ENCODE peak calls at places on chromosomes 7 and 10, in four cellular contexts. One of them, this sample, is unnamed.

GRCh38 chr7:82156938-82157337 is 286.6 kb downstream of the CACNA2D1 start:
- DNase-seq in activated CD4-positive, alpha-beta T cell treated with anti-CD3 and anti-CD28 coated beads, Interleukin-2, amount 50 U/mL, for 1 hour: no peak
- DNase-seq in iPS-NIHi11: no peak
- DNase-seq in astrocyte of the spinal cord: peak; percentile 5
- DNase-seq in this sample: no peak

GRCh38 chr10:50470798-50471582 is 152.8 kb downstream of the SGMS1 start:
- DNase-seq in astrocyte of the spinal cord: peak; percentile 62
- DNase-seq in iPS-NIHi11: no peak
- DNase-seq in activated CD4-positive, alpha-beta T cell treated with anti-CD3 and anti-CD28 coated beads, Interleukin-2, amount 50 U/mL, for 1 hour: no peak
- DNase-seq in this sample: no peak

GRCh38 chr7:151757274-151757673 is 119.6 kb downstream of the PRKAG2 start:
- DNase-seq in iPS-NIHi11: no peak
- DNase-seq in astrocyte of the spinal cord: peak; percentile 62
- DNase-seq in activated CD4-positive, alpha-beta T cell treated with anti-CD3 and anti-CD28 coated beads, Interleukin-2, amount 50 U/mL, for 1 hour: no peak
- DNase-seq in this sample: no peak

GRCh38 chr10:12981570-12981969 is 19.9 kb downstream of the CCDC3 start:
- DNase-seq in astrocyte of the spinal cord: peak; percentile 22
- DNase-seq in iPS-NIHi11: no peak
- DNase-seq in activated CD4-positive, alpha-beta T cell treated with anti-CD3 and anti-CD28 coated beads, Interleukin-2, amount 50 U/mL, for 1 hour: no peak
- DNase-seq in this sample: no peak

GRCh38 chr10:102299873-102300272 is 54.5 kb downstream of the GBF1 start:
- DNase-seq in astrocyte of the spinal cord: peak; percentile 76
- DNase-seq in iPS-NIHi11: no peak
- DNase-seq in activated CD4-positive, alpha-beta T cell treated with anti-CD3 and anti-CD28 coated beads, Interleukin-2, amount 50 U/mL, for 1 hour: no peak
- DNase-seq in this sample: no peak

GRCh38 chr7:131327049-131327625 is 539 bp upstream of the MKLN1 start:
- DNase-seq in astrocyte of the spinal cord: peak; percentile 71
- DNase-seq in activated CD4-positive, alpha-beta T cell treated with anti-CD3 and anti-CD28 coated beads, Interleukin-2, amount 50 U/mL, for 1 hour: no peak
- DNase-seq in iPS-NIHi11: peak; percentile 59
- DNase-seq in this sample: peak; percentile 57

GRCh38 chr10:14723052-14723689 is 51.5 kb downstream of the FAM107B start:
- DNase-seq in astrocyte of the spinal cord: no peak
- DNase-seq in iPS-NIHi11: no peak
- DNase-seq in activated CD4-positive, alpha-beta T cell treated with anti-CD3 and anti-CD28 coated beads, Interleukin-2, amount 50 U/mL, for 1 hour: peak; percentile 12
- DNase-seq in this sample: no peak

GRCh38 chr7:135774284-135774683 is 25.7 kb upstream of the FAM180A start:
- DNase-seq in iPS-NIHi11: peak; percentile 41
- DNase-seq in activated CD4-positive, alpha-beta T cell treated with anti-CD3 and anti-CD28 coated beads, Interleukin-2, amount 50 U/mL, for 1 hour: no peak
- DNase-seq in astrocyte of the spinal cord: peak; percentile 40
- DNase-seq in this sample: no peak

GRCh38 chr10:44574596-44575480 is 189.9 kb upstream of the CXCL12 start:
- DNase-seq in iPS-NIHi11: no peak
- DNase-seq in astrocyte of the spinal cord: no peak
- DNase-seq in activated CD4-positive, alpha-beta T cell treated with anti-CD3 and anti-CD28 coated beads, Interleukin-2, amount 50 U/mL, for 1 hour: no peak
- DNase-seq in this sample: no peak

GRCh38 chr7:93889261-93889660 is 1.3 kb downstream of the TFPI2 start:
- DNase-seq in astrocyte of the spinal cord: peak; percentile 80
- DNase-seq in activated CD4-positive, alpha-beta T cell treated with anti-CD3 and anti-CD28 coated beads, Interleukin-2, amount 50 U/mL, for 1 hour: no peak
- DNase-seq in iPS-NIHi11: no peak
- DNase-seq in this sample: no peak

GRCh38 chr10:28716748-28717147 is 39.4 kb downstream of the BAMBI start:
- DNase-seq in activated CD4-positive, alpha-beta T cell treated with anti-CD3 and anti-CD28 coated beads, Interleukin-2, amount 50 U/mL, for 1 hour: no peak
- DNase-seq in iPS-NIHi11: no peak
- DNase-seq in astrocyte of the spinal cord: no peak
- DNase-seq in this sample: no peak

GRCh38 chr7:115933463-115933862 is 97.1 kb downstream of the TFEC start:
- DNase-seq in astrocyte of the spinal cord: no peak
- DNase-seq in iPS-NIHi11: no peak
- DNase-seq in activated CD4-positive, alpha-beta T cell treated with anti-CD3 and anti-CD28 coated beads, Interleukin-2, amount 50 U/mL, for 1 hour: no peak
- DNase-seq in this sample: peak; percentile 5

GRCh38 chr10:25600651-25601050 is 333.4 kb upstream of the MYO3A start:
- DNase-seq in astrocyte of the spinal cord: no peak
- DNase-seq in iPS-NIHi11: no peak
- DNase-seq in activated CD4-positive, alpha-beta T cell treated with anti-CD3 and anti-CD28 coated beads, Interleukin-2, amount 50 U/mL, for 1 hour: no peak
- DNase-seq in this sample: no peak

GRCh38 chr7:33743594-33743993 is 161.7 kb upstream of the BMPER start:
- DNase-seq in astrocyte of the spinal cord: peak; percentile 66
- DNase-seq in iPS-NIHi11: no peak
- DNase-seq in activated CD4-positive, alpha-beta T cell treated with anti-CD3 and anti-CD28 coated beads, Interleukin-2, amount 50 U/mL, for 1 hour: no peak
- DNase-seq in this sample: peak; percentile 25

GRCh38 chr10:100972904-100973535 is 3.7 kb downstream of the SEMA4G start:
- DNase-seq in activated CD4-positive, alpha-beta T cell treated with anti-CD3 and anti-CD28 coated beads, Interleukin-2, amount 50 U/mL, for 1 hour: no peak
- DNase-seq in astrocyte of the spinal cord: no peak
- DNase-seq in iPS-NIHi11: no peak
- DNase-seq in this sample: no peak

GRCh38 chr10:37010741-37011140 is 114.7 kb upstream of the ANKRD30A start:
- DNase-seq in iPS-NIHi11: no peak
- DNase-seq in activated CD4-positive, alpha-beta T cell treated with anti-CD3 and anti-CD28 coated beads, Interleukin-2, amount 50 U/mL, for 1 hour: no peak
- DNase-seq in astrocyte of the spinal cord: no peak
- DNase-seq in this sample: no peak